ENCODE peak calls at places on chromosomes 13 and 19, in six cellular contexts. T is kidney epithelial cell; O is CD4-positive, alpha-beta T cell; Y is cardiac fibroblast; P is heart right ventricle; V is GM23338. C is an unnamed sample.
A peak's percentile ranks its signal among the peaks of the same experiment; 100 is the strongest.

GRCh38 chr13:111999352-111999751 is 67.6 kb upstream of the SOX1 start:
- DNase-seq in T (no peak), V (no peak), O (no peak), Y (no peak), P (no peak), C (no peak)

GRCh38 chr19:56121180-56122167 is at the start of gene ZNF787:
- DNase-seq in V (peak; percentile 98), P (peak; percentile 97), T (peak; percentile 65), O (peak; percentile 97), Y (peak; percentile 97), C (peak; percentile 95)

GRCh38 chr13:112510002-112510780 is 77.8 kb downstream of the TUBGCP3 start:
- DNase-seq in V (peak; percentile 95), O (no peak), P (peak; percentile 13), Y (peak; percentile 67), T (peak; percentile 39), C (peak; percentile 23)

GRCh38 chr13:90696656-90697055 is 650.8 kb upstream of the MIR17HG start:
- DNase-seq in O (no peak), Y (peak; percentile 54), V (peak; percentile 4), T (no peak), P (no peak), C (no peak)

GRCh38 chr13:110254751-110255553 is 52.0 kb downstream of the COL4A1 start:
- DNase-seq in Y (peak; percentile 67), O (no peak), P (no peak), T (no peak), V (no peak), C (no peak)

GRCh38 chr13:42057918-42058530 is 9.6 kb downstream of the DGKH start:
- DNase-seq in T (no peak), O (no peak), P (no peak), V (no peak), Y (no peak), C (no peak)

GRCh38 chr13:75353786-75354193 is 128.2 kb downstream of the TBC1D4 start:
- DNase-seq in O (no peak), P (no peak), T (no peak), Y (no peak), V (no peak), C (no peak)

GRCh38 chr19:16026756-16027155 is 49.5 kb upstream of the TPM4 start:
- DNase-seq in O (no peak), V (no peak), Y (no peak), T (no peak), P (no peak), C (no peak)

GRCh38 chr19:49145485-49146407 is 9.4 kb downstream of the HRC start:
- DNase-seq in V (peak; percentile 98), O (peak; percentile 73), Y (peak; percentile 82), P (peak; percentile 77), T (no peak), C (no peak)

GRCh38 chr13:37868691-37869505 is 674 bp downstream of the TRPC4 start:
- DNase-seq in P (no peak), T (peak; percentile 4), V (peak; percentile 59), Y (peak; percentile 51), O (no peak), C (no peak)

GRCh38 chr19:30155529-30156200 is 213.6 kb downstream of the URI1 start:
- DNase-seq in V (no peak), Y (no peak), T (no peak), O (no peak), P (no peak), C (no peak)

GRCh38 chr13:112968910-112969691 is at the start of gene MCF2L:
- DNase-seq in O (peak; percentile 48), P (peak; percentile 36), T (no peak), V (peak; percentile 73), Y (peak; percentile 42), C (no peak)

GRCh38 chr19:39307822-39308530 is 11.8 kb downstream of the IFNL1 start:
- DNase-seq in V (peak; percentile 74), T (no peak), Y (no peak), P (no peak), O (no peak), C (no peak)

GRCh38 chr19:34474233-34474989 is 7.1 kb upstream of the WTIP start:
- DNase-seq in O (no peak), P (no peak), V (no peak), T (no peak), Y (no peak), C (no peak)

GRCh38 chr19:1406496-1406817 is 929 bp upstream of the DAZAP1 start:
- DNase-seq in T (no peak), V (peak; percentile 57), Y (no peak), O (no peak), P (no peak), C (no peak)

GRCh38 chr19:14782978-14783545 is 4.7 kb upstream of the ADGRE2 start:
- DNase-seq in P (no peak), V (no peak), O (no peak), Y (no peak), T (no peak), C (no peak)

GRCh38 chr13:44619651-44620050 is 43.5 kb upstream of the TSC22D1 start:
- DNase-seq in V (no peak), Y (no peak), T (no peak), P (no peak), O (no peak), C (no peak)

GRCh38 chr19:2977686-2978466 is 512 bp downstream of the TLE6 start:
- DNase-seq in T (no peak), P (no peak), Y (no peak), O (no peak), V (no peak), C (no peak)

GRCh38 chr13:109345433-109345941 is 440.9 kb downstream of the IRS2 start:
- DNase-seq in Y (peak; percentile 61), V (no peak), P (no peak), O (no peak), T (peak; percentile 55), C (no peak)

GRCh38 chr13:51675877-51676276 is 91.6 kb downstream of the WDFY2 start:
- DNase-seq in O (no peak), Y (no peak), T (no peak), P (no peak), V (peak; percentile 25), C (no peak)

GRCh38 chr13:98103942-98104880 is 38.7 kb upstream of the FARP1 start:
- DNase-seq in Y (peak; percentile 49), P (no peak), T (no peak), O (no peak), V (peak; percentile 27), C (no peak)

GRCh38 chr19:5137114-5137513 is 168.2 kb downstream of the KDM4B start:
- DNase-seq in O (no peak), V (no peak), T (no peak), Y (no peak), P (no peak), C (no peak)

GRCh38 chr19:4557186-4557970 is 2.1 kb downstream of the SEMA6B start:
- DNase-seq in Y (no peak), V (peak; percentile 48), P (no peak), T (no peak), O (no peak), C (no peak)

GRCh38 chr19:48424694-48425219 is 21.0 kb upstream of the GRWD1 start:
- DNase-seq in P (no peak), O (no peak), V (peak; percentile 45), Y (peak; percentile 68), T (no peak), C (no peak)

DNA sequence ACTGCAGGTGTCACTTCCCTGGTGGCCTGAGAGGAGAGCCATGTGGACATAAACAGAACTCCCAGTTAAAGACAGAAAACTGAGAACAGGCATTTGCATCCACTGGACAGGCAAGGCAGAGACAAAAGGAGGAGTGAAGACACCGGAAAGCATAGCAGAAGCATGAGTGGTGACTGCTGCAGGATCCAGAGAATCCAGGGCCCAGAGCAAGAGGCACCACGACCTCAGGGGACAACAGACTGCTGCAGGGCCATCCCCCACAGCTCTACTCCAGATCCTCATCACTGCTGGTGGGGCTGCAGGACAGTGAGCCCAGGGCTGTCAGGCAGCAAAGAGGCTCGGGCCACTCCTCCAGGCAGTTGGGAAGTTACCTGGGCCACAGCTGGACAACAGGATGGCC is 14.5 kb upstream of the ISYNA1 start:
- DNase-seq in O (no peak), T (no peak), P (no peak), V (no peak), Y (no peak), C (no peak)
- TF ChIP-seq CTCF in O (no peak), T (no peak), P (no peak), V (no peak), Y (no peak), C (no peak)

DNA sequence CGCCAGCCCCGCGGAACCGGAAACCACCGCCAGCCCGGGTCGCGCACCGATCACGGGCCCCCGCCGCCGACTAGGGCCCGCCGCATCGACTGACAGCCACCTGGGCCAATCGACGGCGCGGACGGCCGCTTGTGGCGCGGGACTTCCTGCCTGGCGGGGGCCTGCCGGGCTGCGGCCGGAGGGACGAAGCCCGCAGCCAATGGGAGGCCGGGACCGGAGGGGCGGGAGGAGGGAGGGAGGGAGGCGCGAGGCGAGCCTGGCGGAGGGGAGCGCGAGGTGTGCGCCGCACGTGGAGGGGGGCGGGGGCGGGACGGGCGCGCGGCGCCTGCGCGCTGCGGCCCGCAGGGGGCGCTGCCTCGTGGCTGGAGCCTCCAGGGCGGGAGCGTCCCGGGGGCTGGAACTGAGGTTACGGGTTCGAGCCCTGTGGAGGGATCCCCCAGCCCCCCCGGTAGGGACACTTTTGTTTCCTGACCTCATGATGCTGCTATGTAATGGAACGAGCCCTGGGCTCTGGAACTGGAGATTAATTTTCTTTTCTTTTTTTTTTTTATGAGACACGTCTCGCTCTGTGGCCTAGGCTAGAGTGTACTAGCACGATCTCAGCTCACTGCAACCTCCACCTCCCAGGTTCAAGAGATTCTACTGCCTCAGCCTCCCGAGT is at the start of gene MLLT1:
- DNase-seq in Y (peak; percentile 96), O (peak; percentile 91), P (peak; percentile 98), V (peak; percentile 97), T (peak; percentile 69), C (peak; percentile 93)
- TF ChIP-seq CTCF in Y (peak; percentile 36), O (peak; percentile 56), P (peak; percentile 72), V (peak; percentile 64), T (peak; percentile 33), C (peak; percentile 52)

DNA sequence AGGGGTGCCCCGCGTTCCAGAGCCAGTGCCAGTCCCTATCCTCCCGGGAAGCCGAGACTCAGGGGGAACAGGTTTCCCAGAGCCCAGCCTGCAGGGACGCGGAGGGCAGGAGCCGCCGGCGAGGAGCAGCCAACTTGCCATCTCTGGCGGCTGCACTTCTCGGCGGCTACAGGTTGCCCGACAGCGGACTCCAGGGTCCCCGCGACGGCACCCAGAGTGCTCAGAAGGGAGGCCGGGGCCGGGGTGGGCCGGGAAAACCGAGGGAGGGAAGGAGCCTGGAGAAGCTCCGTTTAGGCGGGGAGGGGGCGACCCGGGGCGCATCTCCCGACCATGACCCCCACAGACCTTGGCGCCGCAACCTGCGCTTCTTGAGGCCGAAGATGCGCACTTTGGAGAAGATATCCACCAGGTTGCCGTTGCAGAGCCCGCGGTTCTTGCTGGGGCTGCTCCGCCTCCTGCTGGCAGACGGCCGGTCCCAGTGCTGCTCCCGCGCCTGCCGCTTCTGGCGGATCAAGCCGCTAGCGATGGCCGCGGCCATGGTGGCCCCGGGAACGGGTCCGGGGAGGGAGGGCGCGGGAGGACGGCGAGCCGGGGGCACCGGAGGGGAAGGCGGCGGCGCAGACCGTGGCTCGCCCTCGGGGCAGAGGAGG is 463.8 kb downstream of the ITGBL1 start:
- DNase-seq in V (peak; percentile 81), O (no peak), P (no peak), Y (peak; percentile 17), T (no peak), C (no peak)
- TF ChIP-seq CTCF in V (peak; percentile 65), O (no peak), P (peak; percentile 60), Y (peak; percentile 10), T (peak; percentile 59), C (peak; percentile 8)

DNA sequence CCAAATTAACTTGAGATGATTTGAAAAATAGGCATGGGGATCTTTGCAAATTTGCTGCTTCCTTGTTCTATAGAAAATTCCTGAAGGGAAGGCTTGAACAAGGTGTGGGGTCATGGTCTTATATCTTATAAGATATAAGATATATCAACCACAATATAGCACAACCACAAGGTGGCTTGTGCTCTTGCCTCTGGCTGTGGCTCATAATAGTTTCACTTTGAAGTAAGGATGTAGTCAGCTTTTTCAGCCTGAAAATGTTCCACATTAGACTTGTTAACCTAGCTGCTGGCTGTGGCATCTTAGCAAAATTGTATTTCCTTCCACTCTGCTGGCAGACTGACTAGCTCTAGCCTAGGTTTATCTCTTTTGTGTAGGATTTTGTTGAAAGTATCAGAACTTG is 169.7 kb downstream of the KLF5 start:
- DNase-seq in V (no peak), Y (peak; percentile 18), P (no peak), O (no peak), T (no peak), C (no peak)
- TF ChIP-seq CTCF in V (peak; percentile 7), Y (no peak), P (no peak), O (peak; percentile 28), T (no peak), C (peak; percentile 44)